ENCODE peak calls at places on chromosome 18, in eight cellular contexts. One of them, this sample, is unnamed. For H3K27me3, the result is how much of the 10 kb centered on the place peaks cover.

GRCh38 chr18:23102498-23103260 is 32.6 kb upstream of the CABLES1 start:
- DNase-seq in psoas muscle: no peak
- DNase-seq in right cardiac atrium: no peak
- DNase-seq in CD4-positive, CD25-positive, alpha-beta regulatory T cell: no peak
- DNase-seq in cardiac muscle cell: no peak
- DNase-seq in suprapubic skin: no peak
- DNase-seq in lower lobe of right lung: no peak
- DNase-seq in HL-60: no peak
- DNase-seq in this sample: no peak

GRCh38 chr18:6370886-6371635 is 43.6 kb downstream of the L3MBTL4 start:
- DNase-seq in psoas muscle: no peak
- DNase-seq in right cardiac atrium: peak
- DNase-seq in CD4-positive, CD25-positive, alpha-beta regulatory T cell: no peak
- DNase-seq in cardiac muscle cell: no peak
- DNase-seq in suprapubic skin: no peak
- DNase-seq in lower lobe of right lung: peak
- DNase-seq in HL-60: no peak
- DNase-seq in this sample: peak

GRCh38 chr18:73739098-73739497 is 408.5 kb downstream of the FBXO15 start:
- DNase-seq in psoas muscle: no peak
- DNase-seq in right cardiac atrium: no peak
- DNase-seq in CD4-positive, CD25-positive, alpha-beta regulatory T cell: no peak
- DNase-seq in cardiac muscle cell: no peak
- DNase-seq in suprapubic skin: no peak
- DNase-seq in lower lobe of right lung: no peak
- DNase-seq in HL-60: no peak
- DNase-seq in this sample: no peak

GRCh38 chr18:58611471-58612131 is 17.3 kb downstream of the ALPK2 start:
- DNase-seq in psoas muscle: no peak
- DNase-seq in right cardiac atrium: no peak
- DNase-seq in CD4-positive, CD25-positive, alpha-beta regulatory T cell: no peak
- DNase-seq in cardiac muscle cell: no peak
- DNase-seq in suprapubic skin: no peak
- DNase-seq in lower lobe of right lung: no peak
- DNase-seq in HL-60: no peak
- DNase-seq in this sample: no peak

GRCh38 chr18:70500748-70501147 is 211.9 kb downstream of the SOCS6 start:
- DNase-seq in psoas muscle: no peak
- DNase-seq in right cardiac atrium: no peak
- DNase-seq in CD4-positive, CD25-positive, alpha-beta regulatory T cell: no peak
- DNase-seq in cardiac muscle cell: no peak
- DNase-seq in suprapubic skin: no peak
- DNase-seq in lower lobe of right lung: no peak
- DNase-seq in HL-60: no peak
- DNase-seq in this sample: no peak

GRCh38 chr18:62717850-62718229 is 2.5 kb downstream of the PHLPP1 start:
- DNase-seq in psoas muscle: no peak
- DNase-seq in right cardiac atrium: no peak
- DNase-seq in CD4-positive, CD25-positive, alpha-beta regulatory T cell: no peak
- DNase-seq in cardiac muscle cell: no peak
- DNase-seq in suprapubic skin: no peak
- DNase-seq in lower lobe of right lung: no peak
- DNase-seq in HL-60: no peak
- DNase-seq in this sample: no peak

GRCh38 chr18:36829362-36830140 is 624 bp downstream of the KIAA1328 start:
- DNase-seq in psoas muscle: no peak
- DNase-seq in right cardiac atrium: no peak
- DNase-seq in CD4-positive, CD25-positive, alpha-beta regulatory T cell: no peak
- DNase-seq in cardiac muscle cell: peak
- DNase-seq in suprapubic skin: no peak
- DNase-seq in lower lobe of right lung: no peak
- DNase-seq in HL-60: no peak
- DNase-seq in this sample: peak

GRCh38 chr18:58615150-58616132 is 13.4 kb downstream of the ALPK2 start:
- DNase-seq in psoas muscle: no peak
- DNase-seq in right cardiac atrium: no peak
- DNase-seq in CD4-positive, CD25-positive, alpha-beta regulatory T cell: peak
- DNase-seq in cardiac muscle cell: no peak
- DNase-seq in suprapubic skin: no peak
- DNase-seq in lower lobe of right lung: no peak
- DNase-seq in HL-60: peak
- DNase-seq in this sample: peak

GRCh38 chr18:41973989-41974388 is 19.0 kb downstream of the PIK3C3 start:
- DNase-seq in psoas muscle: no peak
- DNase-seq in right cardiac atrium: no peak
- DNase-seq in CD4-positive, CD25-positive, alpha-beta regulatory T cell: no peak
- DNase-seq in cardiac muscle cell: no peak
- DNase-seq in suprapubic skin: no peak
- DNase-seq in lower lobe of right lung: no peak
- DNase-seq in HL-60: no peak
- DNase-seq in this sample: no peak

GRCh38 chr18:42131044-42131939 is 176.3 kb downstream of the PIK3C3 start:
- DNase-seq in psoas muscle: no peak
- DNase-seq in right cardiac atrium: no peak
- DNase-seq in CD4-positive, CD25-positive, alpha-beta regulatory T cell: no peak
- DNase-seq in cardiac muscle cell: no peak
- DNase-seq in suprapubic skin: no peak
- DNase-seq in lower lobe of right lung: no peak
- DNase-seq in HL-60: no peak
- DNase-seq in this sample: no peak

GRCh38 chr18:68604256-68604655 is 110.7 kb downstream of the TMX3 start:
- DNase-seq in psoas muscle: no peak
- DNase-seq in right cardiac atrium: no peak
- DNase-seq in CD4-positive, CD25-positive, alpha-beta regulatory T cell: no peak
- DNase-seq in cardiac muscle cell: no peak
- DNase-seq in suprapubic skin: no peak
- DNase-seq in lower lobe of right lung: no peak
- DNase-seq in HL-60: no peak
- DNase-seq in this sample: no peak

GRCh38 chr18:22195052-22195451 is 25.7 kb downstream of the GATA6 start:
- DNase-seq in psoas muscle: no peak
- DNase-seq in right cardiac atrium: peak
- DNase-seq in CD4-positive, CD25-positive, alpha-beta regulatory T cell: no peak
- DNase-seq in cardiac muscle cell: no peak
- DNase-seq in suprapubic skin: no peak
- DNase-seq in lower lobe of right lung: no peak
- DNase-seq in HL-60: no peak
- DNase-seq in this sample: no peak

GRCh38 chr18:50696929-50697328 is 122.9 kb downstream of the MRO start:
- DNase-seq in psoas muscle: no peak
- DNase-seq in right cardiac atrium: no peak
- DNase-seq in CD4-positive, CD25-positive, alpha-beta regulatory T cell: no peak
- DNase-seq in cardiac muscle cell: no peak
- DNase-seq in suprapubic skin: peak
- DNase-seq in lower lobe of right lung: no peak
- DNase-seq in HL-60: no peak
- DNase-seq in this sample: no peak

GRCh38 chr18:62999392-62999791 is 284.1 kb downstream of the PHLPP1 start:
- DNase-seq in psoas muscle: peak
- DNase-seq in right cardiac atrium: peak
- DNase-seq in CD4-positive, CD25-positive, alpha-beta regulatory T cell: no peak
- DNase-seq in cardiac muscle cell: no peak
- DNase-seq in suprapubic skin: peak
- DNase-seq in lower lobe of right lung: no peak
- DNase-seq in HL-60: no peak
- DNase-seq in this sample: peak

GRCh38 chr18:67023059-67023458 is 419.2 kb upstream of the CDH19 start:
- DNase-seq in psoas muscle: no peak
- DNase-seq in right cardiac atrium: no peak
- DNase-seq in CD4-positive, CD25-positive, alpha-beta regulatory T cell: no peak
- DNase-seq in cardiac muscle cell: no peak
- DNase-seq in suprapubic skin: no peak
- DNase-seq in lower lobe of right lung: no peak
- DNase-seq in HL-60: no peak
- DNase-seq in this sample: no peak

GRCh38 chr18:75654928-75655745 is 227.6 kb upstream of the SMIM21 start:
- DNase-seq in psoas muscle: no peak
- DNase-seq in right cardiac atrium: peak
- DNase-seq in CD4-positive, CD25-positive, alpha-beta regulatory T cell: no peak
- DNase-seq in cardiac muscle cell: no peak
- DNase-seq in suprapubic skin: peak
- DNase-seq in lower lobe of right lung: no peak
- DNase-seq in HL-60: no peak
- DNase-seq in this sample: no peak
- H3K27me3 ChIP-seq in psoas muscle: under half
- H3K27me3 ChIP-seq in right cardiac atrium: under half
- H3K27me3 ChIP-seq in CD4-positive, CD25-positive, alpha-beta regulatory T cell: under half
- H3K27me3 ChIP-seq in cardiac muscle cell: under half
- H3K27me3 ChIP-seq in suprapubic skin: under half
- H3K27me3 ChIP-seq in lower lobe of right lung: under half
- H3K27me3 ChIP-seq in HL-60: under half
- H3K27me3 ChIP-seq in this sample: under half

GRCh38 chr18:54003195-54003594 is 221.3 kb downstream of the MBD2 start:
- DNase-seq in psoas muscle: no peak
- DNase-seq in right cardiac atrium: no peak
- DNase-seq in CD4-positive, CD25-positive, alpha-beta regulatory T cell: no peak
- DNase-seq in cardiac muscle cell: no peak
- DNase-seq in suprapubic skin: no peak
- DNase-seq in lower lobe of right lung: no peak
- DNase-seq in HL-60: no peak
- DNase-seq in this sample: no peak

DNA sequence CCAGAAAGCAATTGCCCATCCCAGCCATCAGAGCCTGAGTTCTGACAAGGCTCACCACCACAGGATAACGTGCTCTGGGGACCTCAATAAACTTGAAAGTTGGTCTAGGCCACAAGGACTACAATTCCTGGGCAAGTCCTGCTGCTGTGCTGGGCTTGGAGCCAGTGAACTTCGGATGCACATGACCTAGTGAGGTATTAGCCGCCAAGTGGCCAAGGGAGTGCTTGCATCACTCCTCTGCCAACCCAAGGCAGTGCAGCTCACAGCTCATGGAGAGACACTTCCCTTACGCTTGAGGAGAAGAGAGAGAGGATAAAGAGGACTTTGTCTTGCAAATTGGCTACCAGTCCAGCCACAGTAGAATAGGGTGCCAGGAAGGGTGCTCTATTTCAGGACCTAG is 219.6 kb downstream of the MBD2 start:
- DNase-seq in psoas muscle: no peak
- DNase-seq in right cardiac atrium: peak
- DNase-seq in CD4-positive, CD25-positive, alpha-beta regulatory T cell: no peak
- DNase-seq in cardiac muscle cell: no peak
- DNase-seq in suprapubic skin: no peak
- DNase-seq in lower lobe of right lung: no peak
- DNase-seq in HL-60: no peak
- DNase-seq in this sample: no peak
- H3K27me3 ChIP-seq in psoas muscle: under half
- H3K27me3 ChIP-seq in right cardiac atrium: under half
- H3K27me3 ChIP-seq in CD4-positive, CD25-positive, alpha-beta regulatory T cell: under half
- H3K27me3 ChIP-seq in cardiac muscle cell: under half
- H3K27me3 ChIP-seq in suprapubic skin: under half
- H3K27me3 ChIP-seq in lower lobe of right lung: under half
- H3K27me3 ChIP-seq in HL-60: under half
- H3K27me3 ChIP-seq in this sample: under half

GRCh38 chr18:78970774-78971333 is 8.8 kb upstream of the SALL3 start:
- DNase-seq in psoas muscle: no peak
- DNase-seq in right cardiac atrium: no peak
- DNase-seq in CD4-positive, CD25-positive, alpha-beta regulatory T cell: no peak
- DNase-seq in cardiac muscle cell: no peak
- DNase-seq in suprapubic skin: no peak
- DNase-seq in lower lobe of right lung: no peak
- DNase-seq in HL-60: no peak
- DNase-seq in this sample: no peak
- H3K27me3 ChIP-seq in psoas muscle: under half
- H3K27me3 ChIP-seq in right cardiac atrium: under half
- H3K27me3 ChIP-seq in CD4-positive, CD25-positive, alpha-beta regulatory T cell: under half
- H3K27me3 ChIP-seq in cardiac muscle cell: half or more
- H3K27me3 ChIP-seq in suprapubic skin: half or more
- H3K27me3 ChIP-seq in lower lobe of right lung: half or more
- H3K27me3 ChIP-seq in HL-60: under half
- H3K27me3 ChIP-seq in this sample: under half

GRCh38 chr18:78977627-78978271 is 1.9 kb upstream of the SALL3 start:
- DNase-seq in psoas muscle: no peak
- DNase-seq in right cardiac atrium: no peak
- DNase-seq in CD4-positive, CD25-positive, alpha-beta regulatory T cell: no peak
- DNase-seq in cardiac muscle cell: no peak
- DNase-seq in suprapubic skin: no peak
- DNase-seq in lower lobe of right lung: no peak
- DNase-seq in HL-60: no peak
- DNase-seq in this sample: peak

GRCh38 chr18:78975699-78976098 is 3.9 kb upstream of the SALL3 start:
- DNase-seq in psoas muscle: no peak
- DNase-seq in right cardiac atrium: no peak
- DNase-seq in CD4-positive, CD25-positive, alpha-beta regulatory T cell: no peak
- DNase-seq in cardiac muscle cell: no peak
- DNase-seq in suprapubic skin: no peak
- DNase-seq in lower lobe of right lung: no peak
- DNase-seq in HL-60: no peak
- DNase-seq in this sample: no peak

GRCh38 chr18:78978336-78979057 is 1.1 kb upstream of the SALL3 start:
- DNase-seq in psoas muscle: no peak
- DNase-seq in right cardiac atrium: no peak
- DNase-seq in CD4-positive, CD25-positive, alpha-beta regulatory T cell: no peak
- DNase-seq in cardiac muscle cell: no peak
- DNase-seq in suprapubic skin: no peak
- DNase-seq in lower lobe of right lung: no peak
- DNase-seq in HL-60: no peak
- DNase-seq in this sample: peak

GRCh38 chr18:78975282-78975681 is 4.3 kb upstream of the SALL3 start:
- DNase-seq in psoas muscle: no peak
- DNase-seq in right cardiac atrium: no peak
- DNase-seq in CD4-positive, CD25-positive, alpha-beta regulatory T cell: no peak
- DNase-seq in cardiac muscle cell: no peak
- DNase-seq in suprapubic skin: no peak
- DNase-seq in lower lobe of right lung: no peak
- DNase-seq in HL-60: no peak
- DNase-seq in this sample: no peak

GRCh38 chr18:78976697-78977626 is 2.7 kb upstream of the SALL3 start:
- DNase-seq in psoas muscle: no peak
- DNase-seq in right cardiac atrium: no peak
- DNase-seq in CD4-positive, CD25-positive, alpha-beta regulatory T cell: no peak
- DNase-seq in cardiac muscle cell: no peak
- DNase-seq in suprapubic skin: no peak
- DNase-seq in lower lobe of right lung: no peak
- DNase-seq in HL-60: no peak
- DNase-seq in this sample: no peak
- H3K27me3 ChIP-seq in psoas muscle: half or more
- H3K27me3 ChIP-seq in right cardiac atrium: under half
- H3K27me3 ChIP-seq in CD4-positive, CD25-positive, alpha-beta regulatory T cell: under half
- H3K27me3 ChIP-seq in cardiac muscle cell: half or more
- H3K27me3 ChIP-seq in suprapubic skin: half or more
- H3K27me3 ChIP-seq in lower lobe of right lung: half or more
- H3K27me3 ChIP-seq in HL-60: half or more
- H3K27me3 ChIP-seq in this sample: under half

DNA sequence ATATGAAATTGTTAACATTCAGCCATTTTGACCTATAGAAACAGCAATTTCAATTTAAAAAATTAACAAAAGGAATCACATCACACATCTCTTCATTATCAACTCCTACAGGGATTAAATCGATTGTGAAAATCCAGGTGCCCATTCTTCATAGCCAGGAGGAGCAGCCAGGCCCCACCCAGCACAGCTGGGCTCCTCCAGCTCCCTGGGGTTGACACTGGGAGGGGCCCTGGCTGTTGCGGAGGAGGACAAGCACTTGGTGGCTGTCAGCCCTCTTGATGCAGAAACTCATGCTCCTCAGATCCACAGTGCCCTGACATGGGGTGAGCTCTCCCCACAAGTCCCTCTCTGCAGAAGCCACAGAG is 99.8 kb downstream of the FAM210A start:
- DNase-seq in psoas muscle: no peak
- DNase-seq in right cardiac atrium: no peak
- DNase-seq in CD4-positive, CD25-positive, alpha-beta regulatory T cell: no peak
- DNase-seq in cardiac muscle cell: no peak
- DNase-seq in suprapubic skin: no peak
- DNase-seq in lower lobe of right lung: no peak
- DNase-seq in HL-60: no peak
- DNase-seq in this sample: no peak
- H3K27me3 ChIP-seq in psoas muscle: under half
- H3K27me3 ChIP-seq in right cardiac atrium: under half
- H3K27me3 ChIP-seq in CD4-positive, CD25-positive, alpha-beta regulatory T cell: under half
- H3K27me3 ChIP-seq in cardiac muscle cell: under half
- H3K27me3 ChIP-seq in suprapubic skin: under half
- H3K27me3 ChIP-seq in lower lobe of right lung: under half
- H3K27me3 ChIP-seq in HL-60: under half
- H3K27me3 ChIP-seq in this sample: under half